ENCODE peak calls at places on chromosomes 16 and 17, in five cellular contexts. One of them, this sample, is unnamed. For H3K4me1, the result is how much of the 10 kb centered on the place peaks cover.

GRCh38 chr16:1028524-1029258 is 43.9 kb upstream of the SSTR5 start:
- DNase-seq in sigmoid colon: no peak
- DNase-seq in A549: no peak
- DNase-seq in stomach: no peak
- DNase-seq in heart left ventricle: no peak
- DNase-seq in this sample: no peak

GRCh38 chr17:51434434-51435170 is 174.3 kb downstream of the UTP18 start:
- DNase-seq in sigmoid colon: no peak
- DNase-seq in A549: no peak
- DNase-seq in stomach: no peak
- DNase-seq in heart left ventricle: no peak
- DNase-seq in this sample: no peak

GRCh38 chr16:75483222-75483621 is 12.0 kb downstream of the CHST6 start:
- DNase-seq in sigmoid colon: no peak
- DNase-seq in A549: no peak
- DNase-seq in stomach: no peak
- DNase-seq in heart left ventricle: no peak
- DNase-seq in this sample: no peak

GRCh38 chr16:56998861-56999260 is 9.5 kb downstream of the NLRC5 start:
- DNase-seq in sigmoid colon: peak
- DNase-seq in A549: no peak
- DNase-seq in stomach: no peak
- DNase-seq in heart left ventricle: no peak
- DNase-seq in this sample: no peak

GRCh38 chr17:44345497-44346026 is 460 bp downstream of the GRN start:
- DNase-seq in sigmoid colon: no peak
- DNase-seq in A549: peak
- DNase-seq in stomach: peak
- DNase-seq in heart left ventricle: peak
- DNase-seq in this sample: no peak

GRCh38 chr17:64978138-64978537 is 58.9 kb upstream of the LRRC37A3 start:
- DNase-seq in sigmoid colon: no peak
- DNase-seq in A549: no peak
- DNase-seq in stomach: no peak
- DNase-seq in heart left ventricle: no peak
- DNase-seq in this sample: peak

GRCh38 chr17:55264273-55264639 is 504 bp upstream of the HLF start:
- DNase-seq in sigmoid colon: no peak
- DNase-seq in A549: no peak
- DNase-seq in stomach: no peak
- DNase-seq in heart left ventricle: no peak
- DNase-seq in this sample: no peak

GRCh38 chr17:41910701-41911391 is 7.9 kb downstream of the ACLY start:
- DNase-seq in sigmoid colon: no peak
- DNase-seq in A549: peak
- DNase-seq in stomach: no peak
- DNase-seq in heart left ventricle: no peak
- DNase-seq in this sample: no peak

GRCh38 chr17:47846741-47847340 is 4.1 kb downstream of the SP6 start:
- DNase-seq in sigmoid colon: no peak
- DNase-seq in A549: no peak
- DNase-seq in stomach: no peak
- DNase-seq in heart left ventricle: no peak
- DNase-seq in this sample: no peak

GRCh38 chr16:6946106-6946505 is 386.5 kb upstream of the RBFOX1 start:
- DNase-seq in sigmoid colon: no peak
- DNase-seq in A549: no peak
- DNase-seq in stomach: no peak
- DNase-seq in heart left ventricle: no peak
- DNase-seq in this sample: no peak

GRCh38 chr16:87608400-87608985 is 6.2 kb downstream of the JPH3 start:
- DNase-seq in sigmoid colon: no peak
- DNase-seq in A549: no peak
- DNase-seq in stomach: peak
- DNase-seq in heart left ventricle: peak
- DNase-seq in this sample: no peak

GRCh38 chr17:3960764-3961163 is 3.5 kb downstream of the ATP2A3 start:
- DNase-seq in sigmoid colon: no peak
- DNase-seq in A549: no peak
- DNase-seq in stomach: no peak
- DNase-seq in heart left ventricle: no peak
- DNase-seq in this sample: no peak

GRCh38 chr17:78805301-78805700 is 23.2 kb upstream of the CYTH1 start:
- DNase-seq in sigmoid colon: no peak
- DNase-seq in A549: no peak
- DNase-seq in stomach: peak
- DNase-seq in heart left ventricle: no peak
- DNase-seq in this sample: no peak

GRCh38 chr16:19008245-19008644 is 24.5 kb downstream of the TMC7 start:
- DNase-seq in sigmoid colon: no peak
- DNase-seq in A549: no peak
- DNase-seq in stomach: no peak
- DNase-seq in heart left ventricle: no peak
- DNase-seq in this sample: no peak

GRCh38 chr16:53566568-53566967 is 63.6 kb upstream of the AKTIP start:
- DNase-seq in sigmoid colon: no peak
- DNase-seq in A549: no peak
- DNase-seq in stomach: no peak
- DNase-seq in heart left ventricle: no peak
- DNase-seq in this sample: no peak

GRCh38 chr16:81837312-81837748 is 58.2 kb downstream of the PLCG2 start:
- DNase-seq in sigmoid colon: peak
- DNase-seq in A549: no peak
- DNase-seq in stomach: no peak
- DNase-seq in heart left ventricle: no peak
- DNase-seq in this sample: no peak

GRCh38 chr16:3028716-3029319 is 5.0 kb downstream of the THOC6 start:
- DNase-seq in sigmoid colon: no peak
- DNase-seq in A549: no peak
- DNase-seq in stomach: no peak
- DNase-seq in heart left ventricle: no peak
- DNase-seq in this sample: no peak

GRCh38 chr17:39757931-39758873 is 20.5 kb downstream of the GRB7 start:
- DNase-seq in sigmoid colon: peak
- DNase-seq in A549: no peak
- DNase-seq in stomach: no peak
- DNase-seq in heart left ventricle: no peak
- DNase-seq in this sample: no peak

GRCh38 chr17:61397086-61397842 is 2.4 kb upstream of the TBX2 start:
- DNase-seq in sigmoid colon: no peak
- DNase-seq in A549: no peak
- DNase-seq in stomach: no peak
- DNase-seq in heart left ventricle: no peak
- DNase-seq in this sample: no peak

GRCh38 chr16:987846-988245 is 6.3 kb downstream of the SOX8 start:
- DNase-seq in sigmoid colon: no peak
- DNase-seq in A549: no peak
- DNase-seq in stomach: no peak
- DNase-seq in heart left ventricle: no peak
- DNase-seq in this sample: no peak

GRCh38 chr17:40956401-40957254 is 10.1 kb downstream of the KRT39 start:
- DNase-seq in sigmoid colon: no peak
- DNase-seq in A549: no peak
- DNase-seq in stomach: no peak
- DNase-seq in heart left ventricle: no peak
- DNase-seq in this sample: no peak

GRCh38 chr17:2701161-2701995 is 10.2 kb downstream of the CLUH start:
- DNase-seq in sigmoid colon: peak
- DNase-seq in A549: no peak
- DNase-seq in stomach: no peak
- DNase-seq in heart left ventricle: no peak
- DNase-seq in this sample: peak

GRCh38 chr16:64738321-64738960 is 383.4 kb downstream of the CDH11 start:
- DNase-seq in sigmoid colon: no peak
- DNase-seq in A549: no peak
- DNase-seq in stomach: no peak
- DNase-seq in heart left ventricle: no peak
- DNase-seq in this sample: no peak

GRCh38 chr16:30659507-30660423 is 1.5 kb downstream of the FBRS start:
- DNase-seq in sigmoid colon: peak
- DNase-seq in A549: no peak
- DNase-seq in stomach: no peak
- DNase-seq in heart left ventricle: no peak
- DNase-seq in this sample: peak

GRCh38 chr16:89162314-89162713 is 9.2 kb upstream of the CDH15 start:
- DNase-seq in sigmoid colon: no peak
- DNase-seq in A549: no peak
- DNase-seq in stomach: no peak
- DNase-seq in heart left ventricle: no peak
- DNase-seq in this sample: no peak

GRCh38 chr16:53282975-53283946 is 151.0 kb upstream of the RBL2 start:
- DNase-seq in sigmoid colon: no peak
- DNase-seq in A549: peak
- DNase-seq in stomach: no peak
- DNase-seq in heart left ventricle: no peak
- DNase-seq in this sample: no peak

DNA sequence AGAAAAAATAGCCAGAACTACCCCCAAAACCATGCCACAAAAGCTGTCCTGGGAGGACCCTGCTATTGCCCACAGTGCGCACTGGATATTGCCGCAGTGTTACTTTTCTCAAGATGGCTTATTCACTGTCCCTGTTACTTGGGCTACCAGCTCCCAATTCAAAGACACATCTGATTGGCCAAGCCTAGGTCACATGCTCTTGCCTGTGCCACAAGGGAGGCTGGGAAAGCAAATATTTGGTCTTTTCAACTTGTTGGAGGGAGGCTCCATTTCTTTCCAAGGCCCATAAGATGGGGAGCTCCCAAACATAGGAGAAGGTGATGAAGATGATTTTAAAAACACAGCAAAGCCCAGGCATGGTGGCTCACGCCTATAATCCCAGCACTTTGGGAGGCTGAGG is 257.0 kb downstream of the SHISA9 start:
- DNase-seq in sigmoid colon: no peak
- DNase-seq in A549: no peak
- DNase-seq in stomach: no peak
- DNase-seq in heart left ventricle: no peak
- DNase-seq in this sample: no peak
- H3K27ac ChIP-seq in sigmoid colon: no peak
- H3K27ac ChIP-seq in A549: no peak
- H3K27ac ChIP-seq in stomach: no peak
- H3K27ac ChIP-seq in heart left ventricle: no peak
- H3K27ac ChIP-seq in this sample: no peak

DNA sequence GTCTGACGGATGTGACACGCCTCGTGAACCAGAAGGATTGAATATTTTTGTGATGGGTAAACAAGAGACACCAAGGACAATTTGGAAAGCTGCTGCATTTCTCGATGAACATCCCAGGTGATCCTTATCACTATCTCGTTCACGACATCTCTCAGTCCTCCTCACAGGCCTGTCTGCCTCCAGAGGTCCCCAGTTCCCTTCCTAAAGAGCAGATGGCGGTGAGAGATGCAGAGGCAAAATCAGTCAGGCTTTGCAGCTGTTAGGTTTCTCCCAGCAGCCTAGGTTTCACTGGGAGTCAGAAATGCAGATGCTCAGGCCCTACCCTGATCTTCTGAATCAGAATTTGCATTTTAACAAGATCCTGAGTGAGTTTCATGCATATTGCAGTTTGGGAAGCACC is 23.6 kb downstream of the SCPEP1 start:
- DNase-seq in sigmoid colon: no peak
- DNase-seq in A549: no peak
- DNase-seq in stomach: no peak
- DNase-seq in heart left ventricle: no peak
- DNase-seq in this sample: no peak
- TF ChIP-seq CTCF in sigmoid colon: no peak
- TF ChIP-seq CTCF in A549: no peak
- TF ChIP-seq CTCF in stomach: no peak
- TF ChIP-seq CTCF in heart left ventricle: no peak
- TF ChIP-seq CTCF in this sample: no peak

GRCh38 chr16:20899503-20900298 is 457 bp downstream of the DCUN1D3 start:
- DNase-seq in sigmoid colon: no peak
- DNase-seq in A549: no peak
- DNase-seq in stomach: no peak
- DNase-seq in heart left ventricle: no peak
- DNase-seq in this sample: peak
- H3K4me1 ChIP-seq in sigmoid colon: half or more
- H3K4me1 ChIP-seq in A549: half or more
- H3K4me1 ChIP-seq in stomach: half or more
- H3K4me1 ChIP-seq in heart left ventricle: under half
- H3K4me1 ChIP-seq in this sample: under half

DNA sequence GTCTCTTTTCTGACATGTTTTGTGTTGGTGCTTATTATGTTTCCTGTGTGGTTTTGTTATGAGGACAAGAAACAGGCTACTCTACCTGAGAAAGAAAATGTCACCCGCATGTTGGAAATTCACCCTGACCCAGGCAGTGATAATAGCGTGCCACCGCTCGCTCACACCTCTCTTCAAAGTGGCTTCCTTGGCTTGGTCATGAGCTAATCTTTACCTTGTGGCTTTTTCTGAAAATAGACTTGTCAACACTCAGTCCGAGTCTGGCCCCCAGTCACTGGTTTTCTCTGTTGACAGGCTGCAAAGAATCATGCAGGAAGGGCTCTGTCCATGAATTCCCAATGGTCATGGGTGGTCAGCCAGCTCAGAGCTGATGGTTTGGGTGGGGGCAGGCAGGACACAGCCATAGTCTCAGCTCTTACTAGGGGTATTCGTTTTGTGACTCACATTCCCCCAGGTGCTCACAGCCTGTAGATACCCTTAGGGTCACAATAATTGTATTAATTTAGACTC is 121.3 kb upstream of the CACNG5 start:
- DNase-seq in sigmoid colon: no peak
- DNase-seq in A549: no peak
- DNase-seq in stomach: no peak
- DNase-seq in heart left ventricle: no peak
- DNase-seq in this sample: no peak
- H3K27ac ChIP-seq in sigmoid colon: no peak
- H3K27ac ChIP-seq in A549: peak
- H3K27ac ChIP-seq in stomach: no peak
- H3K27ac ChIP-seq in heart left ventricle: no peak
- H3K27ac ChIP-seq in this sample: no peak

GRCh38 chr16:66426112-66427035 is 721 bp upstream of the BEAN1 start:
- DNase-seq in sigmoid colon: peak
- DNase-seq in A549: no peak
- DNase-seq in stomach: no peak
- DNase-seq in heart left ventricle: no peak
- DNase-seq in this sample: no peak
- TF ChIP-seq CTCF in sigmoid colon: no peak
- TF ChIP-seq CTCF in A549: no peak
- TF ChIP-seq CTCF in stomach: no peak
- TF ChIP-seq CTCF in heart left ventricle: no peak
- TF ChIP-seq CTCF in this sample: no peak

GRCh38 chr17:66938656-66939055 is 25.9 kb upstream of the CACNG4 start:
- DNase-seq in sigmoid colon: no peak
- DNase-seq in A549: no peak
- DNase-seq in stomach: no peak
- DNase-seq in heart left ventricle: no peak
- DNase-seq in this sample: no peak
- H3K4me1 ChIP-seq in sigmoid colon: under half
- H3K4me1 ChIP-seq in A549: under half
- H3K4me1 ChIP-seq in stomach: under half
- H3K4me1 ChIP-seq in heart left ventricle: under half
- H3K4me1 ChIP-seq in this sample: under half

DNA sequence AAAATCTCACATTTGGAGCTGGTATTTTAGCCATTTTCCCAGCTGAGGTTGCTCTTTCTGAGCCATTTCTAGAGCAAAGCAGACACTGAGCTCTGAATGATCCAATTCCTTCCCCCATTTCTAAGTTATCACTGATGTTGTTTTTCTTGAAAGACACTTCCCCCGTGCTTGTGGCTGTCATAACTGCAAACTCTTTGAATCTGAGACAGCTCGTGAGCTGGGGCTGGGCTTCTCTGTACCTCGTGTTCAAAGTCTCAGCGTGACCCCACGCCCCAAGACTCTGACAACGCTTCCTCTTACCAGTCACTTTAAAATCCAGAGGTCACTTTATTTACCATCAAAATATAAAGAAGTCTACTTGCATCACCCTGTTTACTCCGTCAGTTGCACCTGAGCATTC is 35.1 kb downstream of the CDRT15 start:
- DNase-seq in sigmoid colon: no peak
- DNase-seq in A549: no peak
- DNase-seq in stomach: no peak
- DNase-seq in heart left ventricle: no peak
- DNase-seq in this sample: no peak
- H3K27ac ChIP-seq in sigmoid colon: no peak
- H3K27ac ChIP-seq in A549: no peak
- H3K27ac ChIP-seq in stomach: peak
- H3K27ac ChIP-seq in heart left ventricle: no peak
- H3K27ac ChIP-seq in this sample: no peak